ENCODE peak calls at places on chromosomes 5 and 9, in nine cellular contexts. T is adrenal gland; O is colonic mucosa; D is A549; M is CD8-positive, alpha-beta T cell; G is CD8-positive, alpha-beta memory T cell; J is IMR-90; Q is GM12878; Z is breast epithelium. V is an unnamed sample. For H3K4me1, the result is how much of the 10 kb centered on the place peaks cover.

GRCh38 chr5:128559300-128560297 is 21.6 kb upstream of the FBN2 start:
- DNase-seq in T (no peak), O (no peak), D (no peak), M (no peak), G (no peak), J (peak), Q (no peak), Z (no peak), V (no peak)

GRCh38 chr9:137451976-137452760 is 7.0 kb downstream of the NSMF start:
- DNase-seq in T (no peak), O (peak), D (no peak), M (no peak), G (peak), J (no peak), Q (no peak), Z (no peak), V (no peak)

GRCh38 chr5:1733369-1733768 is 66.3 kb downstream of the MRPL36 start:
- DNase-seq in T (no peak), O (peak), D (no peak), M (no peak), G (no peak), J (no peak), Q (no peak), Z (peak), V (no peak)

GRCh38 chr9:133134419-133135190 is 13.6 kb upstream of the RALGDS start:
- DNase-seq in T (no peak), O (peak), D (no peak), M (no peak), G (no peak), J (no peak), Q (no peak), Z (no peak), V (no peak)

GRCh38 chr5:171865431-171865830 is 79.8 kb downstream of the SMIM23 start:
- DNase-seq in T (no peak), O (no peak), D (no peak), M (no peak), G (no peak), J (no peak), Q (no peak), Z (no peak), V (no peak)

GRCh38 chr9:126482361-126483044 is 131.2 kb upstream of the LMX1B start:
- DNase-seq in T (peak), O (no peak), D (no peak), M (no peak), G (no peak), J (peak), Q (no peak), Z (no peak), V (peak)

GRCh38 chr9:136721339-136722092 is 9.1 kb downstream of the DIPK1B start:
- DNase-seq in T (peak), O (no peak), D (no peak), M (no peak), G (no peak), J (peak), Q (no peak), Z (no peak), V (no peak)

GRCh38 chr5:37478086-37478485 is 99.0 kb downstream of the WDR70 start:
- DNase-seq in T (no peak), O (no peak), D (no peak), M (no peak), G (no peak), J (no peak), Q (no peak), Z (no peak), V (no peak)

GRCh38 chr9:123396007-123396511 is 40.1 kb downstream of the CRB2 start:
- DNase-seq in T (no peak), O (no peak), D (no peak), M (no peak), G (no peak), J (no peak), Q (no peak), Z (no peak), V (no peak)

GRCh38 chr5:172093965-172094364 is 87.5 kb upstream of the FBXW11 start:
- DNase-seq in T (no peak), O (no peak), D (no peak), M (no peak), G (no peak), J (no peak), Q (no peak), Z (no peak), V (no peak)

GRCh38 chr9:109369285-109369684 is 48.4 kb upstream of the EPB41L4B start:
- DNase-seq in T (peak), O (no peak), D (no peak), M (no peak), G (no peak), J (no peak), Q (no peak), Z (no peak), V (no peak)

GRCh38 chr9:121277518-121278275 is 9.7 kb downstream of the GSN start:
- DNase-seq in T (no peak), O (no peak), D (no peak), M (no peak), G (no peak), J (peak), Q (no peak), Z (no peak), V (no peak)

GRCh38 chr5:167937628-167938000 is 353.8 kb upstream of the WWC1 start:
- DNase-seq in T (no peak), O (no peak), D (no peak), M (no peak), G (no peak), J (no peak), Q (no peak), Z (no peak), V (no peak)

GRCh38 chr5:1180841-1181271 is 20.5 kb upstream of the SLC6A19 start:
- DNase-seq in T (no peak), O (no peak), D (no peak), M (no peak), G (peak), J (no peak), Q (no peak), Z (no peak), V (no peak)

GRCh38 chr5:95283761-95284511 is 958 bp downstream of the MCTP1 start:
- DNase-seq in T (no peak), O (peak), D (peak), M (no peak), G (no peak), J (no peak), Q (no peak), Z (no peak), V (peak)

GRCh38 chr5:135327429-135328127 is 71.5 kb downstream of the MACROH2A1 start:
- DNase-seq in T (no peak), O (no peak), D (no peak), M (no peak), G (no peak), J (no peak), Q (no peak), Z (no peak), V (no peak)

GRCh38 chr9:114779352-114779845 is 26.4 kb downstream of the TNFSF15 start:
- DNase-seq in T (peak), O (peak), D (peak), M (no peak), G (no peak), J (no peak), Q (no peak), Z (peak), V (no peak)

GRCh38 chr5:10503321-10503720 is 60.5 kb upstream of the ANKRD33B start:
- DNase-seq in T (no peak), O (no peak), D (no peak), M (no peak), G (no peak), J (no peak), Q (no peak), Z (no peak), V (no peak)

GRCh38 chr5:150137997-150138396 is 17.6 kb downstream of the PDGFRB start:
- DNase-seq in T (no peak), O (no peak), D (no peak), M (no peak), G (no peak), J (peak), Q (no peak), Z (no peak), V (no peak)

GRCh38 chr5:33794550-33795300 is 97.1 kb downstream of the ADAMTS12 start:
- DNase-seq in T (no peak), O (no peak), D (no peak), M (no peak), G (no peak), J (peak), Q (no peak), Z (no peak), V (no peak)

GRCh38 chr9:720239-720881 is 121.1 kb upstream of the DMRT1 start:
- DNase-seq in T (no peak), O (no peak), D (no peak), M (no peak), G (no peak), J (no peak), Q (no peak), Z (no peak), V (peak)

GRCh38 chr9:469672-470040 is 255.0 kb downstream of the DOCK8 start:
- DNase-seq in T (peak), O (peak), D (no peak), M (peak), G (peak), J (no peak), Q (no peak), Z (no peak), V (no peak)

GRCh38 chr9:128231638-128232568 is 28.7 kb downstream of the DNM1 start:
- DNase-seq in T (no peak), O (peak), D (no peak), M (no peak), G (no peak), J (no peak), Q (no peak), Z (no peak), V (no peak)

GRCh38 chr9:38068866-38069628 is at the start of gene SHB:
- DNase-seq in T (peak), O (peak), D (peak), M (peak), G (peak), J (peak), Q (no peak), Z (peak), V (peak)

GRCh38 chr5:170105643-170106611 is at the start of gene FOXI1:
- DNase-seq in T (peak), O (no peak), D (no peak), M (no peak), G (no peak), J (no peak), Q (no peak), Z (no peak), V (peak)

GRCh38 chr9:91727972-91728371 is 222.1 kb downstream of the ROR2 start:
- DNase-seq in T (no peak), O (no peak), D (no peak), M (no peak), G (no peak), J (no peak), Q (no peak), Z (no peak), V (no peak)

GRCh38 chr9:35909687-35910612 is 660 bp downstream of the SPAAR start:
- DNase-seq in T (no peak), O (no peak), D (no peak), M (no peak), G (no peak), J (no peak), Q (no peak), Z (no peak), V (no peak)

GRCh38 chr5:56190500-56190899 is 42.6 kb downstream of the ANKRD55 start:
- DNase-seq in T (peak), O (no peak), D (no peak), M (peak), G (no peak), J (peak), Q (no peak), Z (peak), V (no peak)

GRCh38 chr9:94973491-94973941 is 247.0 kb downstream of the AOPEP start:
- DNase-seq in T (no peak), O (no peak), D (no peak), M (no peak), G (no peak), J (peak), Q (no peak), Z (no peak), V (no peak)

DNA sequence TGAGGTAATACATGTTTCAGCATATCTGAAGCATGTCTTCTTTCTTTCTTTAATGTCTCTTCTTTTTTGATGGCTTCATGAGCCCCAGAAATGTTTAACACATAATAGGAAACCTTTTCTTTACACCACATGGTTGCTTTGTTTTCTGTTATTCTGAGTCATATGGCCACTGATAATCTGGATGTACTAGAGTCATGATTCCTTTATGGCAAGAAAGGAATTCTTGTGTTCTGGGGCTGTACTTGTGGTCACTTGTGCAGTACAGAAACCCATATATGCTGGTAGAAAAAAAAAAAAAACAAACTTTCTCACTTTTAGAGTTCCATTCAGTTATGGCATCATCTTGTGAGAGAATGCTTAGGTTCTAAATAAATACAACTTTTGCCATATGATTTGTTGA is 1669.3 kb upstream of the CDH9 start:
- DNase-seq in T (no peak), O (no peak), D (no peak), M (no peak), G (no peak), J (no peak), Q (no peak), Z (no peak), V (no peak)
- H3K4me1 ChIP-seq in T (under half), O (under half), D (under half), M (under half), G (under half), J (under half), Q (under half), Z (under half), V (under half)

GRCh38 chr5:120257358-120257971 is 206.6 kb upstream of the PRR16 start:
- DNase-seq in T (no peak), O (no peak), D (no peak), M (no peak), G (no peak), J (no peak), Q (no peak), Z (no peak), V (no peak)

GRCh38 chr5:120254385-120254784 is 209.7 kb upstream of the PRR16 start:
- DNase-seq in T (no peak), O (no peak), D (no peak), M (no peak), G (no peak), J (no peak), Q (no peak), Z (no peak), V (no peak)

GRCh38 chr5:120255214-120255613 is 208.9 kb upstream of the PRR16 start:
- DNase-seq in T (no peak), O (no peak), D (no peak), M (no peak), G (no peak), J (peak), Q (no peak), Z (no peak), V (no peak)

GRCh38 chr5:120256376-120256775 is 207.7 kb upstream of the PRR16 start:
- DNase-seq in T (no peak), O (no peak), D (no peak), M (no peak), G (no peak), J (no peak), Q (no peak), Z (no peak), V (no peak)

DNA sequence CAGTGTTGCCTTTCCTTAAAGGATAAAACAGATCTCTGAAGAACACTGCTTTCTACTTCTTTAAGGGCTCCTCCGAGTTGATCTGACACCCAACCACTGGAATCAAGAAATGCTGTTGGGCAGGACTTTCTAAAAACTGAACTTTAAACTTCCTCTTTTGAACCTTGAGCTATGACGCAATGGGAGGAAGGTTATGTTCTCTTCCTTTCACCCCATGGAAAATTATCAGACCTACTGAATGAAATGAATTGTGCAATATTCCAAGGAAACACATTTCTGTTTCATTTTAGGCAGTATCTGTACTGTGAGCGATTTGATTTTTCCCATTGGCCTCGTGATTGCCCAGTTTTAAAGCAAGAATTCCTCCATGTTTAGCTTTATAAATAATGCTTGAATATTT is 206.0 kb upstream of the PRR16 start:
- DNase-seq in T (no peak), O (no peak), D (no peak), M (no peak), G (no peak), J (no peak), Q (no peak), Z (no peak), V (no peak)
- H3K4me3 ChIP-seq in T (no peak), O (no peak), D (no peak), M (no peak), G (no peak), J (no peak), Q (no peak), Z (no peak), V (no peak)

DNA sequence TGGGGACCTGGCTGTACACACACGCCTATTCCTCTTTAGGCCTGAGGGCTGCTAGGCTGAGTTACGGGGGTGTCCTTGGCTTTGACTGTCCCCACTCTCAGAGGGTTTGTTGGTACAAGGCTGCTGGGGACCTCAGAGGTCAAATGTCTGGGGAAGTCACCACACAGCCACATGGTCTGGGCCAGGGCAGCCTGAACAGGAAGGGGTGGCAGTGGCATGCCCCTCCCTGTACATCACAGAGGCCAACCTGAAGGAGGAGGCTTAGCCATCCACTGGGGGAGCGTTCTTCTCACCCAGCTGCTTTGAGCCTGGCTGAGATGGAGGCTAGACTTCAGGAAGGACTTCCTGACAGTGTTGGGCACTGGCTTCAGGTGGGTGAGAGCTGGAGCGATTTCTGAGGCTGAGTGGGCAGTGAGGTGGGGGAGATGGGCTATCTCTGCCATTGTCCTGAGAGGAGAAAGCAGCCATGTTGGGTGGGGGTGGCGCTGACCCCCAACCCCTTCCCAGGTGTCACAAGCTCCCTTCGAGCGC is 36.3 kb downstream of the CXXC5 start:
- DNase-seq in T (no peak), O (no peak), D (no peak), M (no peak), G (no peak), J (no peak), Q (no peak), Z (no peak), V (no peak)
- H3K4me1 ChIP-seq in T (under half), O (under half), D (under half), M (under half), G (under half), J (under half), Q (under half), Z (under half), V (half or more)

DNA sequence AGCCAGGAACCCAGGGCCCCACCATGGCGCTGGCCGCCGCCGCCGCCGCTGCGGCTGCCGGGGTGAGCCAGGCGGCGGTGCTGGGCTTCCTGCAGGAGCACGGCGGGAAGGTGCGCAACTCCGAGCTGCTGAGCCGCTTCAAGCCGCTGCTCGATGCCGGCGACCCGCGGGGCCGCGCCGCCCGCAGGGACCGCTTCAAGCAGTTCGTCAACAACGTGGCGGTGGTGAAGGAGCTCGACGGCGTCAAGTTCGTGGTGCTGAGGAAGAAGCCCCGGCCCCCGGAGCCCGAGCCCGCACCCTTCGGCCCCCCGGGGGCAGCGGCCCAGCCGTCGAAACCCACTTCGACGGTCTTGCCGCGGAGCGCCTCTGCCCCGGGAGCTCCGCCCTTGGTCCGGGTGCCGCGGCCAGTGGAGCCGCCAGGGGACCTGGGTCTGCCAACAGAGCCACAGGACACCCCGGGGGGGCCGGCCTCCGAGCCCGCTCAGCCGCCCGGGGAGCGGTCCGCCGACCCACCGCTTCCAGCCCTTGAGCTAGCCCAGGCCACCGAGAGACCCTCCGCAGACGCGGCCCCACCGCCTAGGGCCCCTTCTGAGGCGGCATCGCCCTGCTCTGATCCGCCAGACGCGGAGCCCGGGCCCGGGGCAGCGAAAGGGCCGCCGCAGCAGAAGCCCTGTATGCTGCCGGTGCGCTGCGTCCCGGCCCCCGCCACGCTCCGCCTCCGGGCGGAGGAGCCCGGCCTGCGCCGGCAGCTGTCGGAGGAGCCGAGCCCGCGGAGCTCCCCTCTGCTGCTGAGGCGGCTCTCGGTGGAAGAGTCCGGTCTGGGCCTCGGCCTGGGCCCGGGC is 718 bp downstream of the SOWAHA start:
- DNase-seq in T (peak), O (peak), D (peak), M (no peak), G (peak), J (no peak), Q (no peak), Z (no peak), V (peak)
- H3K4me3 ChIP-seq in T (no peak), O (peak), D (peak), M (peak), G (no peak), J (peak), Q (no peak), Z (peak), V (peak)

GRCh38 chr9:69218166-69218565 is 44.1 kb downstream of the TJP2 start:
- DNase-seq in T (no peak), O (no peak), D (no peak), M (no peak), G (no peak), J (no peak), Q (no peak), Z (no peak), V (no peak)

GRCh38 chr9:69214939-69215338 is 40.9 kb downstream of the TJP2 start:
- DNase-seq in T (no peak), O (no peak), D (no peak), M (no peak), G (no peak), J (no peak), Q (no peak), Z (no peak), V (no peak)

GRCh38 chr9:69211424-69212036 is 37.5 kb downstream of the TJP2 start:
- DNase-seq in T (no peak), O (no peak), D (no peak), M (no peak), G (no peak), J (no peak), Q (no peak), Z (no peak), V (no peak)

GRCh38 chr9:69213647-69214046 is 39.6 kb downstream of the TJP2 start:
- DNase-seq in T (no peak), O (no peak), D (no peak), M (no peak), G (no peak), J (no peak), Q (no peak), Z (no peak), V (no peak)

GRCh38 chr9:69215774-69216482 is 41.9 kb downstream of the TJP2 start:
- DNase-seq in T (no peak), O (no peak), D (no peak), M (no peak), G (no peak), J (no peak), Q (no peak), Z (no peak), V (no peak)
- H3K4me1 ChIP-seq in T (under half), O (under half), D (under half), M (under half), G (under half), J (under half), Q (under half), Z (under half), V (under half)